ENCODE peak calls at places on chromosomes 3 and 15, in seven cellular contexts. P, Y, I, L, K, N and U are unnamed samples. For H3K4me1, the result is how much of the 10 kb centered on the place peaks cover.

GRCh38 chr3:3015472-3016089 is 94.6 kb downstream of the IL5RA start:
- DNase-seq in P (peak), Y (peak), I (peak), L (peak), K (peak), N (no peak), U (peak)

GRCh38 chr3:191005790-191006189 is 143.3 kb upstream of the GMNC start:
- DNase-seq in P (no peak), Y (no peak), I (peak), L (no peak), K (peak), N (no peak), U (no peak)

GRCh38 chr3:47825590-47825989 is 22.7 kb downstream of the DHX30 start:
- DNase-seq in P (no peak), Y (no peak), I (peak), L (no peak), K (no peak), N (peak), U (no peak)

GRCh38 chr15:69060041-69060481 is 45.6 kb downstream of the NOX5 start:
- DNase-seq in P (no peak), Y (no peak), I (peak), L (no peak), K (peak), N (no peak), U (no peak)

GRCh38 chr15:29612096-29612495 is 210.2 kb downstream of the TJP1 start:
- DNase-seq in P (peak), Y (no peak), I (peak), L (no peak), K (peak), N (no peak), U (peak)

GRCh38 chr3:189324538-189325138 is 152.9 kb downstream of the TPRG1 start:
- DNase-seq in P (peak), Y (peak), I (no peak), L (peak), K (no peak), N (peak), U (peak)

GRCh38 chr15:31392761-31393401 is 66.2 kb downstream of the KLF13 start:
- DNase-seq in P (peak), Y (no peak), I (peak), L (no peak), K (peak), N (peak), U (peak)

GRCh38 chr15:75452968-75453702 is 1.6 kb upstream of the SIN3A start:
- DNase-seq in P (peak), Y (peak), I (peak), L (peak), K (peak), N (peak), U (peak)

GRCh38 chr3:13015286-13016082 is 57.7 kb downstream of the IQSEC1 start:
- DNase-seq in P (no peak), Y (no peak), I (no peak), L (no peak), K (no peak), N (peak), U (no peak)

GRCh38 chr3:104032283-104032682 is 1334.4 kb upstream of the ALCAM start:
- DNase-seq in P (no peak), Y (no peak), I (peak), L (no peak), K (no peak), N (no peak), U (no peak)

GRCh38 chr15:35740761-35741160 is 194.8 kb upstream of the DPH6 start:
- DNase-seq in P (no peak), Y (no peak), I (no peak), L (no peak), K (no peak), N (no peak), U (peak)

GRCh38 chr15:40149339-40149738 is 11.5 kb upstream of the BUB1B start:
- DNase-seq in P (no peak), Y (no peak), I (no peak), L (no peak), K (no peak), N (no peak), U (no peak)

GRCh38 chr3:197224034-197224444 is 74.4 kb downstream of the DLG1 start:
- DNase-seq in P (peak), Y (peak), I (peak), L (peak), K (peak), N (peak), U (peak)

GRCh38 chr3:74897006-74897405 is 282.5 kb upstream of the CNTN3 start:
- DNase-seq in P (no peak), Y (no peak), I (peak), L (no peak), K (peak), N (no peak), U (peak)

GRCh38 chr3:14758297-14758696 is 60.5 kb upstream of the FGD5 start:
- DNase-seq in P (no peak), Y (no peak), I (no peak), L (no peak), K (no peak), N (no peak), U (no peak)

GRCh38 chr3:29453278-29453961 is 172.5 kb downstream of the RBMS3 start:
- DNase-seq in P (no peak), Y (no peak), I (no peak), L (peak), K (no peak), N (no peak), U (no peak)

GRCh38 chr3:136954246-136954645 is 3.5 kb upstream of the IL20RB start:
- DNase-seq in P (no peak), Y (no peak), I (no peak), L (no peak), K (no peak), N (no peak), U (peak)

GRCh38 chr15:85854345-85855097 is 59.8 kb upstream of the KLHL25 start:
- DNase-seq in P (peak), Y (peak), I (peak), L (peak), K (peak), N (peak), U (peak)

GRCh38 chr15:62389887-62390792 is 225.1 kb upstream of the C2CD4B start:
- DNase-seq in P (peak), Y (peak), I (peak), L (peak), K (peak), N (peak), U (peak)

GRCh38 chr15:87609474-87609873 is 647.1 kb downstream of the NTRK3 start:
- DNase-seq in P (peak), Y (no peak), I (no peak), L (peak), K (no peak), N (no peak), U (peak)

GRCh38 chr3:81592101-81592500 is 169.3 kb downstream of the GBE1 start:
- DNase-seq in P (no peak), Y (no peak), I (peak), L (peak), K (no peak), N (no peak), U (peak)

GRCh38 chr15:99105516-99106341 is 849 bp downstream of the SYNM start:
- DNase-seq in P (peak), Y (no peak), I (peak), L (no peak), K (peak), N (peak), U (peak)

GRCh38 chr3:59866076-59866475 is 816.3 kb upstream of the CFAP20DC start:
- DNase-seq in P (no peak), Y (no peak), I (no peak), L (no peak), K (no peak), N (no peak), U (no peak)

GRCh38 chr3:133895208-133896001 is at the start of gene RAB6B:
- DNase-seq in P (peak), Y (no peak), I (peak), L (no peak), K (peak), N (no peak), U (peak)

GRCh38 chr3:23726811-23727548 is 78.8 kb upstream of the UBE2E1 start:
- DNase-seq in P (no peak), Y (no peak), I (no peak), L (no peak), K (no peak), N (no peak), U (no peak)

GRCh38 chr15:44535509-44536297 is 1.2 kb upstream of the EIF3J start:
- DNase-seq in P (peak), Y (no peak), I (peak), L (peak), K (peak), N (peak), U (no peak)

GRCh38 chr3:53151870-53152269 is 9.1 kb upstream of the PRKCD start:
- DNase-seq in P (no peak), Y (no peak), I (no peak), L (no peak), K (no peak), N (no peak), U (no peak)

GRCh38 chr3:127734754-127735473 is 62.2 kb downstream of the ABTB1 start:
- DNase-seq in P (peak), Y (no peak), I (no peak), L (peak), K (no peak), N (peak), U (peak)

GRCh38 chr3:127734181-127734720 is 61.5 kb downstream of the ABTB1 start:
- DNase-seq in P (no peak), Y (no peak), I (no peak), L (no peak), K (no peak), N (no peak), U (no peak)

GRCh38 chr3:127732879-127733350 is 60.2 kb downstream of the ABTB1 start:
- DNase-seq in P (no peak), Y (no peak), I (no peak), L (no peak), K (no peak), N (peak), U (no peak)

GRCh38 chr3:127732303-127732702 is 59.6 kb downstream of the ABTB1 start:
- DNase-seq in P (no peak), Y (no peak), I (peak), L (no peak), K (peak), N (no peak), U (no peak)

GRCh38 chr3:127733781-127734180 is 61.0 kb downstream of the ABTB1 start:
- DNase-seq in P (no peak), Y (no peak), I (no peak), L (no peak), K (no peak), N (peak), U (no peak)
- H3K4me1 ChIP-seq in P (under half), Y (under half), I (under half), L (under half), K (under half), N (half or more), U (under half)

GRCh38 chr3:50327943-50328691 is at the start of gene TUSC2:
- DNase-seq in P (peak), Y (peak), I (peak), L (peak), K (peak), N (peak), U (peak)
- H3K27ac ChIP-seq in P (peak), Y (peak), I (peak), L (peak), K (no peak), N (peak), U (peak)

GRCh38 chr3:113231391-113231790 is 20.0 kb downstream of the BOC start:
- DNase-seq in P (no peak), Y (no peak), I (no peak), L (peak), K (no peak), N (no peak), U (peak)

GRCh38 chr3:113232367-113232766 is 21.0 kb downstream of the BOC start:
- DNase-seq in P (no peak), Y (no peak), I (no peak), L (peak), K (no peak), N (no peak), U (peak)

GRCh38 chr3:113233497-113233896 is 22.1 kb downstream of the BOC start:
- DNase-seq in P (no peak), Y (no peak), I (no peak), L (no peak), K (no peak), N (no peak), U (no peak)

GRCh38 chr3:113234028-113234427 is 22.7 kb downstream of the BOC start:
- DNase-seq in P (no peak), Y (no peak), I (no peak), L (no peak), K (no peak), N (no peak), U (no peak)

DNA sequence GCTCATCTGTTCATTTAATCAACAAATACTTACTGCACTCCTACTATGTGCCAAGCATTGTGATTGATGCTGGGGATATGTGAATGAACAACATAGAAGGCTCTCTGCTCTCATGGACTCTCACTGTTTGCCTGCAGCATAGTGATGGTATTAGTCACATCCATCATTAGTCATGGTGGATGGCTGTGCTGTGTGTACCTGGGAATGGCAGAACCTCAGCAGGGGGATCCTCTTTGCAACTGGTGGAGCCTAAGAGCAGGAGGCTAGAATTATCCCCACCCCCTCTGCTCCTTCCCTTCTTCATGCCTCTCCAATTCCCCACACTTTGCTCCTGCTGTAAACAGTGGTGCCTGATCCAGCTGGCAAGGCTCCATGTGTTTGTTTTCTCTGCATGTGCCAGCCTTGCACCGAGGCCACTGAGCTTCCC is 20.5 kb downstream of the BOC start:
- DNase-seq in P (peak), Y (peak), I (peak), L (peak), K (no peak), N (no peak), U (peak)
- TF ChIP-seq EZH2phosphoT487 in P (no peak), Y (no peak), I (no peak), L (no peak), K (no peak), N (no peak), U (no peak)

DNA sequence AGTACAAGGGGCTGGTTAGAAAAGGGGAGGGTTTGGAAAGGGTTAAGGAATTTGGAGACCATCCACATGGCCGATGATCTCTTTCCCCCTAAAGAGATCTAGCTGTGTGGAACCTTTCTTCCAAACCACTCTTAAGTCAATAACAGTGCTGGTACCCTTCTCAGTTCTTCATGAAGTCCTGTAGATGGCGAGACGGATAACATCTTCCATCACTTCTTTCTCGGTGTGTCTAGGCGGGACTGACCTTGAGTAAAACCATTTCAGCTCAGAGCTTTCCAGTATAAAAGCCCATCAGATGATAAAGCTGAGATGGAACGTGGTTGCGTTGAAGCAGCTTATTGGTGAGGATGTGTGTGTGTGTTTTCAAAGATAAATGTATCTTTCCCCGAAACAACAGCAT is 151.5 kb upstream of the BHLHE40 start:
- DNase-seq in P (no peak), Y (no peak), I (no peak), L (no peak), K (no peak), N (no peak), U (peak)
- H3K4me1 ChIP-seq in P (under half), Y (half or more), I (under half), L (half or more), K (under half), N (under half), U (half or more)

DNA sequence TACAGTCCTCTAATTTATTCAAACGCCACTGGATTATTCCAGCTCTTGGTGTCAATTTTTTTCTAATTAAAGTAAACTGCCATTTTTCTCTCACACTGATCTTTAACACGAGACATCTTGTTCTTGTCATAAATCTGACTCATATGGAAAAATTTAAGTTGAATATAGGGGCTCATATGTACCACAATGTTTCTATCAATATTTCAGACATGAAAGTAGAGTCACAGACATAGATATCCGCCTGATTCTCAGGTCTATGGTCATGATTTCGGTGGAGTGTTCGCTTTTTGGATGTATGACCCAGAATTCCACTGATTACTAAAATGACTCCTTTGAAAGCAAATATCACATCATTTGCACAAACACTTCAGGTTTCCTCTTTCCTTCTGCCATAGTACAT is 552.8 kb downstream of the FOXP1 start:
- DNase-seq in P (no peak), Y (no peak), I (no peak), L (no peak), K (no peak), N (no peak), U (no peak)
- H3K27ac ChIP-seq in P (peak), Y (no peak), I (no peak), L (peak), K (no peak), N (no peak), U (no peak)

DNA sequence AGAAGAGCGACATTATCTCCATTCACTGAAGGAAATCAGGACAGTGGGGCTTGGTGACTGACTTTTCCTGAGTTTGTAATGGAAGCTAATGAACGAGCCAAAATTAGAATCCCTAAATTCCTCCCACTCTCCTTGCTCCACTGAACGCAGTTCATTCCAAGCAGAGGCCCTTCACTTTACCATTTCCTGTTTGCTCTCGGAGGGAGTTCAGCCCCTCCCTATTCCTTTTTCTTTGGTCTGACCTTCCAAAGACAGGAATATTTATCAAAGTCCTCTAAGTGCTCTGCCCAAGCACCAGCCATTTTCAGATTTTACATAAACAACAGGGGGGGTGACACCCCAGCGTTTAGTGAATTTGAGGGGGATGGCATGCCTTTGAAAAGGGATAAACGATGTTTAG is 24.0 kb upstream of the PTPRG start:
- DNase-seq in P (peak), Y (no peak), I (peak), L (no peak), K (no peak), N (no peak), U (no peak)
- TF ChIP-seq EZH2phosphoT487 in P (no peak), Y (no peak), I (no peak), L (no peak), K (no peak), N (no peak), U (no peak)